ENCODE peak calls at places on chromosomes 6 and 20, in nine cellular contexts. One of them, this sample, is unnamed.

GRCh38 chr20:49659096-49659495 is 54.6 kb downstream of the B4GALT5 start:
- DNase-seq in fibroblast of mammary gland: no peak
- DNase-seq in kidney: no peak
- DNase-seq in GM10248: no peak
- DNase-seq in AG04449: no peak
- DNase-seq in cardiac fibroblast: no peak
- DNase-seq in right lobe of liver: no peak
- DNase-seq in upper lobe of right lung: no peak
- DNase-seq in kidney epithelial cell: no peak
- DNase-seq in this sample: no peak

GRCh38 chr6:127606131-127606562 is 29.2 kb downstream of the C6orf58 start:
- DNase-seq in fibroblast of mammary gland: peak; percentile 57
- DNase-seq in AG04449: no peak
- DNase-seq in right lobe of liver: no peak
- DNase-seq in kidney: no peak
- DNase-seq in cardiac fibroblast: peak; percentile 29
- DNase-seq in upper lobe of right lung: no peak
- DNase-seq in kidney epithelial cell: peak; percentile 54
- DNase-seq in GM10248: peak; percentile 6
- DNase-seq in this sample: peak; percentile 61

GRCh38 chr6:169997930-169998218 is 246.5 kb downstream of the ERMARD start:
- DNase-seq in right lobe of liver: no peak
- DNase-seq in fibroblast of mammary gland: no peak
- DNase-seq in kidney epithelial cell: no peak
- DNase-seq in GM10248: no peak
- DNase-seq in kidney: peak; percentile 49
- DNase-seq in cardiac fibroblast: no peak
- DNase-seq in AG04449: no peak
- DNase-seq in upper lobe of right lung: peak; percentile 45
- DNase-seq in this sample: no peak

GRCh38 chr6:45460166-45460565 is 82.4 kb upstream of the SUPT3H start:
- DNase-seq in right lobe of liver: no peak
- DNase-seq in GM10248: no peak
- DNase-seq in AG04449: no peak
- DNase-seq in kidney: no peak
- DNase-seq in upper lobe of right lung: no peak
- DNase-seq in cardiac fibroblast: no peak
- DNase-seq in kidney epithelial cell: no peak
- DNase-seq in fibroblast of mammary gland: no peak
- DNase-seq in this sample: no peak

GRCh38 chr6:161446296-161446925 is 172.6 kb upstream of the AGPAT4 start:
- DNase-seq in fibroblast of mammary gland: no peak
- DNase-seq in cardiac fibroblast: no peak
- DNase-seq in kidney epithelial cell: no peak
- DNase-seq in right lobe of liver: no peak
- DNase-seq in GM10248: no peak
- DNase-seq in kidney: no peak
- DNase-seq in upper lobe of right lung: no peak
- DNase-seq in AG04449: no peak
- DNase-seq in this sample: no peak

GRCh38 chr6:156794546-156794945 is 17.4 kb downstream of the ARID1B start:
- DNase-seq in upper lobe of right lung: no peak
- DNase-seq in kidney epithelial cell: no peak
- DNase-seq in fibroblast of mammary gland: no peak
- DNase-seq in kidney: no peak
- DNase-seq in AG04449: no peak
- DNase-seq in GM10248: no peak
- DNase-seq in cardiac fibroblast: no peak
- DNase-seq in right lobe of liver: no peak
- DNase-seq in this sample: no peak

GRCh38 chr6:152316024-152316423 is 321.1 kb downstream of the SYNE1 start:
- DNase-seq in kidney epithelial cell: no peak
- DNase-seq in AG04449: peak; percentile 72
- DNase-seq in upper lobe of right lung: no peak
- DNase-seq in fibroblast of mammary gland: peak; percentile 77
- DNase-seq in cardiac fibroblast: peak; percentile 82
- DNase-seq in GM10248: no peak
- DNase-seq in kidney: no peak
- DNase-seq in right lobe of liver: no peak
- DNase-seq in this sample: no peak

GRCh38 chr6:15148356-15149058 is 97.4 kb upstream of the JARID2 start:
- DNase-seq in fibroblast of mammary gland: peak; percentile 86
- DNase-seq in kidney epithelial cell: peak; percentile 50
- DNase-seq in kidney: no peak
- DNase-seq in GM10248: no peak
- DNase-seq in right lobe of liver: no peak
- DNase-seq in cardiac fibroblast: peak; percentile 14
- DNase-seq in upper lobe of right lung: no peak
- DNase-seq in AG04449: peak; percentile 45
- DNase-seq in this sample: peak; percentile 64

GRCh38 chr6:133571681-133572080 is 317.2 kb upstream of the TCF21 start:
- DNase-seq in AG04449: no peak
- DNase-seq in upper lobe of right lung: no peak
- DNase-seq in kidney epithelial cell: no peak
- DNase-seq in right lobe of liver: no peak
- DNase-seq in kidney: no peak
- DNase-seq in cardiac fibroblast: no peak
- DNase-seq in fibroblast of mammary gland: no peak
- DNase-seq in GM10248: no peak
- DNase-seq in this sample: no peak

GRCh38 chr6:135535989-135536414 is 38.5 kb upstream of the AHI1 start:
- DNase-seq in GM10248: peak; percentile 37
- DNase-seq in right lobe of liver: no peak
- DNase-seq in cardiac fibroblast: peak; percentile 95
- DNase-seq in AG04449: peak; percentile 88
- DNase-seq in fibroblast of mammary gland: peak; percentile 94
- DNase-seq in kidney epithelial cell: peak; percentile 56
- DNase-seq in upper lobe of right lung: no peak
- DNase-seq in kidney: no peak
- DNase-seq in this sample: peak; percentile 79

GRCh38 chr6:8080338-8081151 is 16.4 kb upstream of the BLOC1S5 start:
- DNase-seq in AG04449: no peak
- DNase-seq in fibroblast of mammary gland: peak; percentile 84
- DNase-seq in cardiac fibroblast: peak; percentile 68
- DNase-seq in upper lobe of right lung: no peak
- DNase-seq in GM10248: no peak
- DNase-seq in kidney: no peak
- DNase-seq in right lobe of liver: no peak
- DNase-seq in kidney epithelial cell: no peak
- DNase-seq in this sample: peak; percentile 70

GRCh38 chr6:122220254-122220653 is 179.2 kb upstream of the HSF2 start:
- DNase-seq in kidney: no peak
- DNase-seq in fibroblast of mammary gland: no peak
- DNase-seq in cardiac fibroblast: no peak
- DNase-seq in right lobe of liver: no peak
- DNase-seq in AG04449: no peak
- DNase-seq in kidney epithelial cell: no peak
- DNase-seq in GM10248: no peak
- DNase-seq in upper lobe of right lung: no peak
- DNase-seq in this sample: no peak

GRCh38 chr6:43763133-43763797 is 6.7 kb upstream of the VEGFA start:
- DNase-seq in right lobe of liver: no peak
- DNase-seq in fibroblast of mammary gland: no peak
- DNase-seq in upper lobe of right lung: peak; percentile 32
- DNase-seq in kidney epithelial cell: no peak
- DNase-seq in GM10248: no peak
- DNase-seq in kidney: peak; percentile 35
- DNase-seq in cardiac fibroblast: peak; percentile 44
- DNase-seq in AG04449: no peak
- DNase-seq in this sample: no peak
- TF ChIP-seq CTCF in right lobe of liver: no peak
- TF ChIP-seq CTCF in fibroblast of mammary gland: no peak
- TF ChIP-seq CTCF in upper lobe of right lung: no peak
- TF ChIP-seq CTCF in kidney epithelial cell: no peak
- TF ChIP-seq CTCF in GM10248: no peak
- TF ChIP-seq CTCF in kidney: no peak
- TF ChIP-seq CTCF in cardiac fibroblast: no peak
- TF ChIP-seq CTCF in AG04449: no peak
- TF ChIP-seq CTCF in this sample: no peak

DNA sequence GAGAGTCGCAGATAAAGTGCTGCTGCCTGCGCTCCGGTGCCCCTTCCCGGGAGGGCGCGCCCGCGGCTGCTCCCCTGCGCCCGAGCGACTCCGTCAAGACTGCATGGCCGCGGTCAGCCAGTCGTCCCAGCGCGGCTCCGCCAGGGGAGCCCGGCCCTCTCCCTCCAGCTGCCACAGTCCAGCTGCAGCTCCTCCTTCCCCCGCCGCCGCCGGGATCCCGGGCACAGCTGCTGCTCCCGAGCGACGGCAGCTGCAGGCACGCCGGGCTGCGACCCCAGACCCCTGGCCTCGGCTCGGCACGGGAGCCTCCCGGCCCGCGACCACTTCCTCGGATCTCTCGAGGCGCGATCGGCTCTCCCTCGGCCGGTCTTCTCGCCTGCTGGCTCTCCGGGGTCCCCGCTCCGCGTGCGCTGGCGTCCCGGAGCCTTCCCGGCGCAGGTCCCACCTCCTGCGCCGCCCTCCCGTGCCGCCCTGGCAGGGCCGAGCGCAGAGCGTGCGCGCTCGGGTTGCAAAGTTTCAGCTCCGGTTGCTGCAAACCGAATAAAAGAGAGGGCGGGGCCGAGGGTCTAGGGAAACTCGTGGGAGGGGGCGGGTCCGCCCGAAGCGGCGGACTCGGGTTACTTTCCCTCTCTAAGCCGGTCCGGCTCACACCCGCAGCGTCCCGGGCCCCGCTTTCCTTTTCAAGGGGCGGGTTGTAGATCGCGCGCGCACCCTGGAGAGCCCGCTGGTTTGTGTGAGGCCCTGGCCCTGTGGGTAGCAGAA is at the start of gene CNKSR3:
- DNase-seq in cardiac fibroblast: peak; percentile 96
- DNase-seq in GM10248: peak; percentile 63
- DNase-seq in fibroblast of mammary gland: peak; percentile 91
- DNase-seq in kidney epithelial cell: peak; percentile 59
- DNase-seq in upper lobe of right lung: peak; percentile 92
- DNase-seq in AG04449: peak; percentile 57
- DNase-seq in right lobe of liver: peak; percentile 94
- DNase-seq in kidney: peak; percentile 97
- DNase-seq in this sample: peak; percentile 92
- TF ChIP-seq CTCF in cardiac fibroblast: no peak
- TF ChIP-seq CTCF in GM10248: no peak
- TF ChIP-seq CTCF in fibroblast of mammary gland: no peak
- TF ChIP-seq CTCF in kidney epithelial cell: no peak
- TF ChIP-seq CTCF in upper lobe of right lung: no peak
- TF ChIP-seq CTCF in AG04449: peak; percentile 30
- TF ChIP-seq CTCF in right lobe of liver: no peak
- TF ChIP-seq CTCF in kidney: no peak
- TF ChIP-seq CTCF in this sample: no peak

DNA sequence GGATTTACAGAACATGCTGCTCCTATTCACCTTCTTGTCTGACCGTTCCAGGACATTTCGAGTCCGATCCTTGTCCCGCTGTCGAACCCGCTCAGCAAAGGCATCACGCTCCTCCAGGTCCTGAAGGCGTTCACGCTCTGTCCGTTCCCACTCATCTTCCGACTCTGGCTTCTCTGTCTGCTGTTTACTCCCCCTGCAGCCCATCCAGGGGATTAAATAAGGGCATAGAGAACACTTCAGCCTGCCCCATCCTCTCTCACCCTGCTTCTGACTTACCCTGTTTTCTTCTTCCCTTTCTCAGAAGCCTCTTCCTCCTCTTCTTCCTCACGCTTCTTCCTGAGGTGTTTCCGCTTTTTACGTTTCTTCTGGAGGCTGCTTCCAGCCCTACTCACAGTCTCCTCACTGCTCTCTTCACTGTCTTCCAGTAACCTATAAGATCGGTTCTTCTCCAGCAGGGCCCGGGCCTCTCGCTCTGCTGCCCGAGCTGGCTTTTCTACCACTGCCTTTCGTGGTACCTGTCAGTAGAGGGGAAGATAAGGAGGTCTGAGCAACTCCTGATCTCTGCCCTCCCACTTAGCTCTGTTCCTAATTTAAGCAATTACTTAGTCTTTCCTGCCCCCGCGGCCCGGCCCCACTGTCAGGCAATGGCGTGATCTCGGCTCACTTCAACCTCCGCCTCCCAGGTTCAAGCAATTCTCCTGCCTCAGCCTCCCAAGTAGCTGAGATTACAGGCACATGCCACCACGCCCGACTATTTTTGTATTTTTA is 1.9 kb downstream of the DHX16 start:
- DNase-seq in right lobe of liver: no peak
- DNase-seq in kidney: no peak
- DNase-seq in GM10248: no peak
- DNase-seq in AG04449: no peak
- DNase-seq in upper lobe of right lung: no peak
- DNase-seq in kidney epithelial cell: no peak
- DNase-seq in fibroblast of mammary gland: peak; percentile 39
- DNase-seq in cardiac fibroblast: no peak
- DNase-seq in this sample: no peak
- TF ChIP-seq CTCF in right lobe of liver: no peak
- TF ChIP-seq CTCF in kidney: peak; percentile 2
- TF ChIP-seq CTCF in GM10248: no peak
- TF ChIP-seq CTCF in AG04449: no peak
- TF ChIP-seq CTCF in upper lobe of right lung: peak; percentile 9
- TF ChIP-seq CTCF in kidney epithelial cell: peak; percentile 34
- TF ChIP-seq CTCF in fibroblast of mammary gland: peak; percentile 34
- TF ChIP-seq CTCF in cardiac fibroblast: peak; percentile 36
- TF ChIP-seq CTCF in this sample: no peak

GRCh38 chr6:39268721-39269120 is 39.4 kb upstream of the KCNK5 start:
- DNase-seq in GM10248: no peak
- DNase-seq in right lobe of liver: no peak
- DNase-seq in kidney epithelial cell: no peak
- DNase-seq in fibroblast of mammary gland: no peak
- DNase-seq in upper lobe of right lung: no peak
- DNase-seq in cardiac fibroblast: no peak
- DNase-seq in kidney: no peak
- DNase-seq in AG04449: no peak
- DNase-seq in this sample: no peak

GRCh38 chr6:39266375-39266774 is 37.1 kb upstream of the KCNK5 start:
- DNase-seq in AG04449: no peak
- DNase-seq in kidney: no peak
- DNase-seq in GM10248: no peak
- DNase-seq in cardiac fibroblast: no peak
- DNase-seq in right lobe of liver: no peak
- DNase-seq in kidney epithelial cell: no peak
- DNase-seq in fibroblast of mammary gland: no peak
- DNase-seq in upper lobe of right lung: no peak
- DNase-seq in this sample: no peak

GRCh38 chr6:39266782-39267355 is 37.6 kb upstream of the KCNK5 start:
- DNase-seq in upper lobe of right lung: no peak
- DNase-seq in kidney epithelial cell: no peak
- DNase-seq in cardiac fibroblast: no peak
- DNase-seq in fibroblast of mammary gland: no peak
- DNase-seq in right lobe of liver: no peak
- DNase-seq in kidney: no peak
- DNase-seq in AG04449: no peak
- DNase-seq in GM10248: no peak
- DNase-seq in this sample: no peak

GRCh38 chr6:39273394-39273793 is 40.8 kb downstream of the KCNK17 start:
- DNase-seq in cardiac fibroblast: no peak
- DNase-seq in kidney: peak; percentile 95
- DNase-seq in kidney epithelial cell: peak; percentile 34
- DNase-seq in fibroblast of mammary gland: no peak
- DNase-seq in AG04449: no peak
- DNase-seq in right lobe of liver: no peak
- DNase-seq in GM10248: no peak
- DNase-seq in upper lobe of right lung: peak; percentile 57
- DNase-seq in this sample: no peak

DNA sequence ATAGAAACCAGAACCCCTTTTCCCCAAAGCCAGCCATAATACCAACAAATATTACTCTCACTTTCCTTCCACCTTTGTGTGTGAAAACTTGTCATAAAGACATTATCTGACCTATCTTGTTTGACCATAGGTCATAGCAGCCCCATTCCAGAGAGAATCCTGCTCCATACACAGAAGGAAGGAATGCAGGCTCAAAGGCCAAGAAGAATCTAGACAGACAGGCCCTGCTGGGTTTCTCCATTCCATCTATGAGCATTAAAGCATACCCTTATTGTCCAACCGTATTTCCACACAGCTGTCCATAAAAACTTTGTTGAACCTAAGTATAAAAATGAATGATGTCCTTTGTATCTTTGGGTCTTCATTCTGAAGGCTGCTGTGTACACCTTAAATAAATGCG is 40.7 kb upstream of the KCNK5 start:
- DNase-seq in fibroblast of mammary gland: no peak
- DNase-seq in cardiac fibroblast: no peak
- DNase-seq in GM10248: no peak
- DNase-seq in upper lobe of right lung: no peak
- DNase-seq in AG04449: no peak
- DNase-seq in kidney epithelial cell: no peak
- DNase-seq in kidney: no peak
- DNase-seq in right lobe of liver: no peak
- DNase-seq in this sample: no peak
- TF ChIP-seq CTCF in fibroblast of mammary gland: no peak
- TF ChIP-seq CTCF in cardiac fibroblast: no peak
- TF ChIP-seq CTCF in GM10248: no peak
- TF ChIP-seq CTCF in upper lobe of right lung: no peak
- TF ChIP-seq CTCF in AG04449: no peak
- TF ChIP-seq CTCF in kidney epithelial cell: no peak
- TF ChIP-seq CTCF in kidney: no peak
- TF ChIP-seq CTCF in right lobe of liver: no peak
- TF ChIP-seq CTCF in this sample: no peak

This sample was measured in MCF 10A.